ENCODE peak calls at places on chromosomes 13 and 19, in six cellular contexts. Q is heart left ventricle, B is spleen, L is stomach, U is ovary, X is uterus. E is an unnamed sample.

GRCh38 chr19:794989-795658 is 2.1 kb upstream of the PTBP1 start:
- DNase-seq in X (no peak), L (no peak), Q (peak), U (no peak), B (no peak), E (no peak)

GRCh38 chr19:42831221-42832019 is 48.1 kb downstream of the PSG1 start:
- DNase-seq in U (no peak), L (no peak), Q (no peak), X (no peak), B (no peak), E (no peak)

GRCh38 chr13:23986619-23987018 is 89.3 kb upstream of the C1QTNF9B start:
- DNase-seq in U (no peak), X (no peak), B (no peak), L (no peak), Q (no peak), E (no peak)

GRCh38 chr19:10379880-10380310 is 477 bp downstream of the TYK2 start:
- DNase-seq in U (no peak), Q (no peak), B (no peak), L (no peak), X (no peak), E (no peak)

GRCh38 chr19:52660981-52661380 is 22.8 kb upstream of the ZNF83 start:
- DNase-seq in X (no peak), Q (no peak), B (no peak), L (no peak), U (no peak), E (no peak)

GRCh38 chr19:31491246-31491645 is 142.0 kb upstream of the TSHZ3 start:
- DNase-seq in U (no peak), L (no peak), Q (no peak), B (no peak), X (no peak), E (no peak)

GRCh38 chr19:15038304-15038703 is 11.0 kb upstream of the CASP14 start:
- DNase-seq in U (no peak), B (no peak), X (peak), Q (no peak), L (no peak), E (no peak)

GRCh38 chr13:37715606-37716015 is 117.0 kb upstream of the POSTN start:
- DNase-seq in B (no peak), X (no peak), U (no peak), L (no peak), Q (no peak), E (no peak)

GRCh38 chr19:30449673-30450072 is 77.5 kb downstream of the ZNF536 start:
- DNase-seq in U (no peak), X (no peak), Q (no peak), B (no peak), L (no peak), E (no peak)

GRCh38 chr13:61128850-61129645 is 286.6 kb downstream of the PCDH20 start:
- DNase-seq in Q (no peak), X (no peak), L (no peak), U (no peak), B (no peak), E (no peak)

GRCh38 chr13:79986890-79987289 is 354.0 kb downstream of the SPRY2 start:
- DNase-seq in Q (no peak), B (no peak), X (no peak), L (no peak), U (no peak), E (no peak)
- H3K4me3 ChIP-seq in Q (no peak), B (no peak), X (no peak), L (no peak), U (no peak), E (no peak)

GRCh38 chr19:4059931-4060620 is 6.6 kb downstream of the ZBTB7A start:
- DNase-seq in Q (peak), B (peak), L (peak), X (peak), U (peak), E (peak)

GRCh38 chr19:4059493-4059880 is 7.2 kb downstream of the ZBTB7A start:
- DNase-seq in X (no peak), U (no peak), Q (no peak), B (no peak), L (peak), E (no peak)

GRCh38 chr19:4061683-4062575 is 4.8 kb downstream of the ZBTB7A start:
- DNase-seq in L (peak), U (peak), X (no peak), B (peak), Q (no peak), E (peak)

GRCh38 chr19:4061178-4061682 is 5.5 kb downstream of the ZBTB7A start:
- DNase-seq in X (peak), L (peak), Q (peak), B (peak), U (peak), E (peak)

DNA sequence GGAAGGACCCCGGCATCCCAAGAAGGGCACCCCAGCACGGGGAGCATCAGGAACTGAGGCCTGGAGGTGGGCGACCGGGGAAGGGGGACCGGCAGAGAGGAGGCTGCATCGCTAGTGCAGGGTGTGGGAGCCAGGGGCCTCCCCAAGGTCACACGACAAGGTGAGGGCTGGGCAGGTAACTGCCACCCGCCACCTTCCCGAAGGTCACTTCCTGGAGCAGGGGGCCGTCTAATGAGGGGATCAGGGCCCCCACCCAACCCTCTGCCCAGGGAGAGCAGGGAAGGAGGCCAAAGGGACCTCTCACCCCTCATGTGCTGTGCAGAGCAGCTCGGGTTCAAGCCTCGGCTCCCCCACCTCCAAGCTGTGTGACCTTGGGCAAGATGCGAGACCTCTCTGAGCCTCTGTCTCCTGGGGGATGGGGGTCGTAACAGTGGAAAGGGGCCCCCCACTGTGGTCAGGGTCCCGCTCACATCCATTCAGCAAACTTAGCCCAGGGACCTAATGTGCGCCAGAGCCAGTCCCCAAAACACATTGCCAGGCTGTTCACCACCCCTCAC is 6.0 kb downstream of the ZBTB7A start:
- DNase-seq in B (peak), L (no peak), Q (no peak), X (no peak), U (peak), E (peak)
- TF ChIP-seq POLR2A in B (no peak), L (no peak), Q (no peak), X (no peak), U (no peak), E (no peak)

GRCh38 chr19:3479177-3479818 is 1.0 kb downstream of the SMIM24 start:
- DNase-seq in U (no peak), X (no peak), B (no peak), L (peak), Q (no peak), E (no peak)
- H3K4me3 ChIP-seq in U (no peak), X (no peak), B (peak), L (peak), Q (no peak), E (no peak)

GRCh38 chr19:55258828-55259539 is at the start of gene PPP6R1:
- DNase-seq in Q (peak), L (peak), B (peak), X (peak), U (peak), E (peak)
- TF ChIP-seq POLR2A in Q (peak), L (peak), B (peak), X (peak), U (peak), E (peak)

GRCh38 chr13:95403349-95404140 is 102.3 kb upstream of the ABCC4 start:
- DNase-seq in U (no peak), L (no peak), X (no peak), Q (no peak), B (no peak), E (no peak)
- H3K4me3 ChIP-seq in U (no peak), L (peak), X (peak), Q (peak), B (peak), E (no peak)

E was measured in lower leg skin.